ENCODE peak calls at places on chromosomes 2 and 18, in nine cellular contexts. C is fibroblast of lung, A is AG04450, L is right atrium auricular region, V is neural progenitor cell, R is cardiac fibroblast, X is heart left ventricle, E is psoas muscle, F is H9. Q is an unnamed sample.

GRCh38 chr18:23810396-23810795 is 121.1 kb downstream of the LAMA3 start:
- DNase-seq in V (no peak), L (no peak), C (no peak), E (no peak), R (no peak), F (no peak), X (no peak), A (no peak), Q (no peak)

GRCh38 chr2:211800001-211800400 is 738.6 kb downstream of the ERBB4 start:
- DNase-seq in C (no peak), E (no peak), L (no peak), F (no peak), A (no peak), V (no peak), X (no peak), R (no peak), Q (no peak)

GRCh38 chr18:51621103-51621969 is 423.9 kb upstream of the MEX3C start:
- DNase-seq in L (no peak), A (no peak), X (peak; percentile 27), R (peak; percentile 57), E (no peak), C (peak; percentile 39), F (peak; percentile 58), V (peak; percentile 81), Q (no peak)

GRCh38 chr2:162301151-162301804 is 17.2 kb downstream of the IFIH1 start:
- DNase-seq in V (peak; percentile 74), E (no peak), F (no peak), A (peak; percentile 55), X (peak; percentile 18), C (peak; percentile 60), R (peak; percentile 84), L (no peak), Q (no peak)

GRCh38 chr2:166651080-166651675 is 157.1 kb upstream of the SCN7A start:
- DNase-seq in A (peak; percentile 68), F (no peak), L (no peak), C (peak; percentile 86), R (peak; percentile 77), E (no peak), X (no peak), V (no peak), Q (no peak)

GRCh38 chr2:230713331-230714121 is 884 bp downstream of the CAB39 start:
- DNase-seq in F (peak; percentile 37), C (peak; percentile 23), L (no peak), A (no peak), R (no peak), E (peak; percentile 64), X (peak; percentile 23), V (peak; percentile 68), Q (no peak)

GRCh38 chr2:46873632-46874068 is 42.0 kb downstream of the MCFD2 start:
- DNase-seq in F (peak; percentile 66), E (peak; percentile 73), V (no peak), A (peak; percentile 81), C (peak; percentile 97), L (peak; percentile 89), R (peak; percentile 97), X (peak; percentile 75), Q (no peak)

GRCh38 chr18:23966909-23967308 is 47.6 kb upstream of the TTC39C start:
- DNase-seq in F (no peak), E (no peak), L (no peak), A (no peak), R (no peak), V (no peak), X (no peak), C (no peak), Q (no peak)

GRCh38 chr18:22667616-22668422 is 250.1 kb upstream of the CTAGE1 start:
- DNase-seq in V (no peak), F (no peak), E (no peak), X (no peak), R (peak; percentile 95), L (no peak), A (peak; percentile 83), C (peak; percentile 99), Q (no peak)

GRCh38 chr2:234848578-234848977 is 103.2 kb upstream of the SH3BP4 start:
- DNase-seq in R (no peak), E (no peak), F (no peak), V (no peak), L (no peak), X (no peak), C (no peak), A (no peak), Q (no peak)

GRCh38 chr2:27842894-27843293 is 47.3 kb downstream of the RBKS start:
- DNase-seq in V (no peak), L (no peak), F (no peak), C (no peak), A (no peak), X (no peak), R (no peak), E (no peak), Q (no peak)

GRCh38 chr18:7207366-7207765 is 23.5 kb upstream of the LRRC30 start:
- DNase-seq in A (no peak), C (no peak), E (no peak), R (peak; percentile 7), F (no peak), X (no peak), L (no peak), V (peak; percentile 47), Q (no peak)

GRCh38 chr2:203782262-203782976 is 76.0 kb downstream of the CD28 start:
- DNase-seq in V (peak; percentile 75), C (peak; percentile 99), L (peak; percentile 80), X (peak; percentile 55), R (peak; percentile 98), F (peak; percentile 61), A (peak; percentile 68), E (no peak), Q (no peak)

GRCh38 chr2:71630110-71630967 is 177.0 kb downstream of the DYSF start:
- DNase-seq in F (no peak), E (no peak), R (no peak), C (no peak), V (no peak), L (no peak), X (no peak), A (no peak), Q (no peak)

DNA sequence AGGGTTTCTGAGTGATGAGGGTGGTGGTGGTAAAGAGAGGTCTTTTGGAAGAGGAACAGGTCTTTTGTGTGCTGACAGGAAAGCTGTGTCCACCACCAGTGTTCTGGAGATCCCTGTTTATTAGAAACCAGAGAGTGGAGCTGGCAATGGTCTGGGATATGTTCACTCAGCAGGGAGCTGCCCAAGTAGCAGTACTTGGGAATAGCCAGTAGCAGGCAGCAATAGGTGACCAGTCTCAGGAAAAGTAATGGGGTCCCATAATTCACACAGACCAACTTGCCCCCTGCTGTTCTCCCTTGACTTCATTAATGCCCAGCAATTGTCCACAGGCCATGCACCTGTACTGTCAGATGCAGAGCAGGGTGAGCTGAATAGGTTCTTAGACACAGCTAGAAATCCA is 1.8 kb downstream of the TSPYL6 start:
- DNase-seq in A (no peak), C (no peak), X (no peak), F (no peak), R (no peak), V (no peak), L (no peak), E (no peak), Q (no peak)
- TF ChIP-seq CTCF in A (no peak), C (no peak), X (no peak), F (peak; percentile 33), R (no peak), V (no peak), L (no peak), E (no peak), Q (no peak)

DNA sequence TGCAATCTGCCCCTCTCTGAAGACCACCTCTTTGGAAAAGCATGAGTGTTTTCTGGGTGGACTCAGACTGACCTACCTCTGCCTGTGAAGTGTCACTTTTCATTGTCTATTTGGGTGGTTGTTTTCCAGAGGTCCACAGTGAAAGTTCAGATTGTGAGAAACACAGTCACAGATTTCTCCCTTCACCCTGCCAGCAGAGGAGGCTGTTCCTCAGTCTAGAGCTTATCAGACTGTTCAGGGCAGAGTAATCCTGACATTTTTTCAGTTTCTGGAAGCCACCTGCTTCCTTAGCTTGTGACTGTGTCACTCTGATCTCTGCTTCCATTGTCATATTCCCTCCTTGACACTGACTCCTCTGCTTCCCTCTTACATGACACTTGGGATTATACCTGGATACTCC is 55.4 kb upstream of the RMP24 start:
- DNase-seq in V (no peak), R (no peak), C (no peak), F (no peak), E (no peak), A (no peak), L (no peak), X (no peak), Q (no peak)
- TF ChIP-seq CTCF in V (peak; percentile 13), R (no peak), C (no peak), F (peak; percentile 57), E (no peak), A (no peak), L (no peak), X (no peak), Q (no peak)

GRCh38 chr2:43676322-43677050 is at the start of gene C1GALT1C1L:
- DNase-seq in E (peak; percentile 79), A (no peak), R (peak; percentile 64), C (peak; percentile 75), L (peak; percentile 61), F (no peak), V (no peak), X (peak; percentile 59), Q (no peak)
- TF ChIP-seq CTCF in E (no peak), A (no peak), R (no peak), C (no peak), L (no peak), F (no peak), V (no peak), X (no peak), Q (no peak)

GRCh38 chr18:56314396-56314795 is 324.0 kb downstream of the TXNL1 start:
- DNase-seq in V (no peak), L (no peak), A (no peak), X (no peak), F (no peak), C (peak; percentile 15), R (peak; percentile 22), E (no peak), Q (no peak)
- TF ChIP-seq CTCF in V (no peak), L (no peak), A (peak; percentile 8), X (no peak), F (no peak), C (no peak), R (no peak), E (no peak), Q (peak; percentile 61)

GRCh38 chr2:213752575-213752974 is 468.3 kb downstream of the SPAG16 start:
- DNase-seq in V (no peak), A (no peak), F (no peak), R (no peak), X (no peak), E (no peak), L (no peak), C (no peak), Q (no peak)
- TF ChIP-seq CTCF in V (no peak), A (no peak), F (no peak), R (no peak), X (no peak), E (no peak), L (no peak), C (no peak), Q (no peak)

Q was measured in chondrocyte.